ENCODE peak calls at places on chromosomes 4 and X, in five cellular contexts. One of them, this sample, is unnamed.

GRCh38 chr4:124144302-124144701 is 568.2 kb downstream of the ANKRD50 start:
- DNase-seq in fibroblast of pulmonary artery: no peak
- DNase-seq in lower lobe of right lung: no peak
- DNase-seq in psoas muscle: no peak
- DNase-seq in pancreas: no peak
- DNase-seq in this sample: no peak

GRCh38 chrX:119393144-119393543 is 6.0 kb upstream of the SLC25A43 start:
- DNase-seq in fibroblast of pulmonary artery: no peak
- DNase-seq in lower lobe of right lung: no peak
- DNase-seq in psoas muscle: no peak
- DNase-seq in pancreas: no peak
- DNase-seq in this sample: no peak

GRCh38 chrX:98299785-98300184 is 1416.1 kb downstream of the RPA4 start:
- DNase-seq in fibroblast of pulmonary artery: peak
- DNase-seq in lower lobe of right lung: no peak
- DNase-seq in psoas muscle: no peak
- DNase-seq in pancreas: no peak
- DNase-seq in this sample: no peak

GRCh38 chr4:73978886-73979285 is 2.9 kb downstream of the PF4 start:
- DNase-seq in fibroblast of pulmonary artery: peak
- DNase-seq in lower lobe of right lung: no peak
- DNase-seq in psoas muscle: no peak
- DNase-seq in pancreas: no peak
- DNase-seq in this sample: no peak

GRCh38 chr4:164716901-164717300 is 37.0 kb upstream of the SMIM31 start:
- DNase-seq in fibroblast of pulmonary artery: no peak
- DNase-seq in lower lobe of right lung: no peak
- DNase-seq in psoas muscle: no peak
- DNase-seq in pancreas: no peak
- DNase-seq in this sample: no peak

GRCh38 chr4:52372747-52373146 is 286.4 kb downstream of the USP46 start:
- DNase-seq in fibroblast of pulmonary artery: no peak
- DNase-seq in lower lobe of right lung: no peak
- DNase-seq in psoas muscle: no peak
- DNase-seq in pancreas: no peak
- DNase-seq in this sample: no peak

GRCh38 chr4:26000274-26000950 is 86.4 kb downstream of the SMIM20 start:
- DNase-seq in fibroblast of pulmonary artery: no peak
- DNase-seq in lower lobe of right lung: no peak
- DNase-seq in psoas muscle: no peak
- DNase-seq in pancreas: no peak
- DNase-seq in this sample: no peak

GRCh38 chrX:9614016-9614415 is 149.2 kb downstream of the TBL1X start:
- DNase-seq in fibroblast of pulmonary artery: peak
- DNase-seq in lower lobe of right lung: no peak
- DNase-seq in psoas muscle: no peak
- DNase-seq in pancreas: no peak
- DNase-seq in this sample: no peak

GRCh38 chr4:100742045-100742444 is 224.2 kb upstream of the EMCN start:
- DNase-seq in fibroblast of pulmonary artery: peak
- DNase-seq in lower lobe of right lung: no peak
- DNase-seq in psoas muscle: no peak
- DNase-seq in pancreas: no peak
- DNase-seq in this sample: no peak

GRCh38 chr4:116638592-116638991 is 446.8 kb downstream of the TRAM1L1 start:
- DNase-seq in fibroblast of pulmonary artery: no peak
- DNase-seq in lower lobe of right lung: no peak
- DNase-seq in psoas muscle: no peak
- DNase-seq in pancreas: no peak
- DNase-seq in this sample: no peak

GRCh38 chr4:19195696-19196095 is 1056.0 kb upstream of the SLIT2 start:
- DNase-seq in fibroblast of pulmonary artery: no peak
- DNase-seq in lower lobe of right lung: no peak
- DNase-seq in psoas muscle: no peak
- DNase-seq in pancreas: no peak
- DNase-seq in this sample: no peak

GRCh38 chr4:74292111-74292870 is 16.0 kb upstream of the EPGN start:
- DNase-seq in fibroblast of pulmonary artery: no peak
- DNase-seq in lower lobe of right lung: no peak
- DNase-seq in psoas muscle: no peak
- DNase-seq in pancreas: no peak
- DNase-seq in this sample: no peak

GRCh38 chr4:140005699-140006098 is 148.3 kb downstream of the MAML3 start:
- DNase-seq in fibroblast of pulmonary artery: no peak
- DNase-seq in lower lobe of right lung: no peak
- DNase-seq in psoas muscle: no peak
- DNase-seq in pancreas: no peak
- DNase-seq in this sample: no peak

GRCh38 chr4:11625206-11625605 is 196.5 kb upstream of the HS3ST1 start:
- DNase-seq in fibroblast of pulmonary artery: no peak
- DNase-seq in lower lobe of right lung: no peak
- DNase-seq in psoas muscle: no peak
- DNase-seq in pancreas: no peak
- DNase-seq in this sample: no peak

GRCh38 chrX:67619253-67619652 is 75.4 kb downstream of the AR start:
- DNase-seq in fibroblast of pulmonary artery: peak
- DNase-seq in lower lobe of right lung: no peak
- DNase-seq in psoas muscle: no peak
- DNase-seq in pancreas: no peak
- DNase-seq in this sample: no peak

GRCh38 chr4:6478546-6479220 is 6.3 kb upstream of the PPP2R2C start:
- DNase-seq in fibroblast of pulmonary artery: no peak
- DNase-seq in lower lobe of right lung: no peak
- DNase-seq in psoas muscle: no peak
- DNase-seq in pancreas: no peak
- DNase-seq in this sample: no peak

GRCh38 chr4:151957163-151957562 is 196.4 kb upstream of the GATB start:
- DNase-seq in fibroblast of pulmonary artery: no peak
- DNase-seq in lower lobe of right lung: no peak
- DNase-seq in psoas muscle: no peak
- DNase-seq in pancreas: no peak
- DNase-seq in this sample: no peak

GRCh38 chrX:129777218-129777768 is 2.5 kb upstream of the SASH3 start:
- DNase-seq in fibroblast of pulmonary artery: no peak
- DNase-seq in lower lobe of right lung: peak
- DNase-seq in psoas muscle: peak
- DNase-seq in pancreas: no peak
- DNase-seq in this sample: peak

GRCh38 chrX:68894513-68895338 is 65.9 kb downstream of the EFNB1 start:
- DNase-seq in fibroblast of pulmonary artery: peak
- DNase-seq in lower lobe of right lung: peak
- DNase-seq in psoas muscle: peak
- DNase-seq in pancreas: peak
- DNase-seq in this sample: peak

GRCh38 chr4:118826723-118827444 is 9.0 kb downstream of the SEC24D start:
- DNase-seq in fibroblast of pulmonary artery: no peak
- DNase-seq in lower lobe of right lung: no peak
- DNase-seq in psoas muscle: no peak
- DNase-seq in pancreas: no peak
- DNase-seq in this sample: no peak

GRCh38 chr4:176099314-176099713 is 33.7 kb downstream of the WDR17 start:
- DNase-seq in fibroblast of pulmonary artery: no peak
- DNase-seq in lower lobe of right lung: no peak
- DNase-seq in psoas muscle: no peak
- DNase-seq in pancreas: no peak
- DNase-seq in this sample: no peak

GRCh38 chr4:45155081-45155777 is 428.9 kb upstream of the GNPDA2 start:
- DNase-seq in fibroblast of pulmonary artery: peak
- DNase-seq in lower lobe of right lung: no peak
- DNase-seq in psoas muscle: no peak
- DNase-seq in pancreas: no peak
- DNase-seq in this sample: no peak

GRCh38 chr4:118337954-118338353 is 14.8 kb downstream of the PRSS12 start:
- DNase-seq in fibroblast of pulmonary artery: no peak
- DNase-seq in lower lobe of right lung: no peak
- DNase-seq in psoas muscle: no peak
- DNase-seq in pancreas: no peak
- DNase-seq in this sample: no peak

GRCh38 chr4:149584703-149585102 is 230.9 kb downstream of the IQCM start:
- DNase-seq in fibroblast of pulmonary artery: no peak
- DNase-seq in lower lobe of right lung: no peak
- DNase-seq in psoas muscle: no peak
- DNase-seq in pancreas: no peak
- DNase-seq in this sample: no peak

GRCh38 chr4:152729466-152729865 is 49.7 kb upstream of the TMEM154 start:
- DNase-seq in fibroblast of pulmonary artery: peak
- DNase-seq in lower lobe of right lung: no peak
- DNase-seq in psoas muscle: no peak
- DNase-seq in pancreas: no peak
- DNase-seq in this sample: no peak

GRCh38 chr4:159188646-159189045 is 85.8 kb downstream of the RAPGEF2 start:
- DNase-seq in fibroblast of pulmonary artery: no peak
- DNase-seq in lower lobe of right lung: no peak
- DNase-seq in psoas muscle: no peak
- DNase-seq in pancreas: no peak
- DNase-seq in this sample: no peak

GRCh38 chr4:71456841-71457240 is 118.0 kb downstream of the SLC4A4 start:
- DNase-seq in fibroblast of pulmonary artery: peak
- DNase-seq in lower lobe of right lung: no peak
- DNase-seq in psoas muscle: no peak
- DNase-seq in pancreas: no peak
- DNase-seq in this sample: no peak

DNA sequence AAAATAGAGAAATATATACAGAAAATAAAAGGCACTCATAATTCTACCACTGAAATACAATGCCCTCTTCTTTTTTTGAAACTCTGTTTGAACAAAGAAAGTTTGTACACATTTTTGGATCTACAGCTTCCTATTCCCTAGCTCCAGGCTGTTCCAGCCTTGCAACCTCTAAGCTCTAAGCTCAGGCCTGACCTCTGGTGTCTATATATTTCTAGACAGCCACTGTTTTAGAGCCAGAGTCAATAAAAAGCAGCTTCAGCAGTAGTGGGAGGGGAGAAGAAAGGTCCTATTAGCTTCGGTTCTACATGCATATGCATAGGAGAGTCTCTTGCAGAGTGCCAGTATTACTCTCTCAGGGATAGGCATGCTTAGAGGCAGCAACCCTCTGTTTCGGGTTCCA is 39.7 kb downstream of the CLDN2 start:
- DNase-seq in fibroblast of pulmonary artery: peak
- DNase-seq in lower lobe of right lung: no peak
- DNase-seq in psoas muscle: no peak
- DNase-seq in pancreas: no peak
- DNase-seq in this sample: no peak
- TF ChIP-seq CTCF in fibroblast of pulmonary artery: peak
- TF ChIP-seq CTCF in lower lobe of right lung: no peak
- TF ChIP-seq CTCF in psoas muscle: no peak
- TF ChIP-seq CTCF in pancreas: no peak
- TF ChIP-seq CTCF in this sample: no peak

DNA sequence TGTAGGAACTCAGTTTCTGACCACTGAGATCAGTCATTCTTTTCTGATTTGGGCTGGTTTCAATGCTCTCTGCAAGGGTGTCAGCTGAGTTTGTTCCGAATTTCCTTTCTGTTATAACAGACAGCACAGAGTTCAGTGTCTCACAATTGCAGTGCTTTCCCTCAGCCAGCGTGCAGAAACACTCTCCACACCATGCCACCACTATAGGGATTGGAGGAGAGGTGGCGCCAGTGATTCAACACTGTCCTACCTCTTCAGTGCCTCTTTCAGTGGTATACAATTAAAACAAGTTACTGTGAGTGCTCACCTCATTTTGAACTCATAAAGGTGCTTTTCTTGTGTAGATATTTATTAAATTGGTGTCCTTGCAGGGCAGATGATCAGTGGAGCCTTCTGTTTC is 413.2 kb upstream of the CXorf51B start:
- DNase-seq in fibroblast of pulmonary artery: no peak
- DNase-seq in lower lobe of right lung: no peak
- DNase-seq in psoas muscle: no peak
- DNase-seq in pancreas: no peak
- DNase-seq in this sample: no peak
- TF ChIP-seq CTCF in fibroblast of pulmonary artery: no peak
- TF ChIP-seq CTCF in lower lobe of right lung: no peak
- TF ChIP-seq CTCF in psoas muscle: no peak
- TF ChIP-seq CTCF in pancreas: no peak
- TF ChIP-seq CTCF in this sample: no peak

DNA sequence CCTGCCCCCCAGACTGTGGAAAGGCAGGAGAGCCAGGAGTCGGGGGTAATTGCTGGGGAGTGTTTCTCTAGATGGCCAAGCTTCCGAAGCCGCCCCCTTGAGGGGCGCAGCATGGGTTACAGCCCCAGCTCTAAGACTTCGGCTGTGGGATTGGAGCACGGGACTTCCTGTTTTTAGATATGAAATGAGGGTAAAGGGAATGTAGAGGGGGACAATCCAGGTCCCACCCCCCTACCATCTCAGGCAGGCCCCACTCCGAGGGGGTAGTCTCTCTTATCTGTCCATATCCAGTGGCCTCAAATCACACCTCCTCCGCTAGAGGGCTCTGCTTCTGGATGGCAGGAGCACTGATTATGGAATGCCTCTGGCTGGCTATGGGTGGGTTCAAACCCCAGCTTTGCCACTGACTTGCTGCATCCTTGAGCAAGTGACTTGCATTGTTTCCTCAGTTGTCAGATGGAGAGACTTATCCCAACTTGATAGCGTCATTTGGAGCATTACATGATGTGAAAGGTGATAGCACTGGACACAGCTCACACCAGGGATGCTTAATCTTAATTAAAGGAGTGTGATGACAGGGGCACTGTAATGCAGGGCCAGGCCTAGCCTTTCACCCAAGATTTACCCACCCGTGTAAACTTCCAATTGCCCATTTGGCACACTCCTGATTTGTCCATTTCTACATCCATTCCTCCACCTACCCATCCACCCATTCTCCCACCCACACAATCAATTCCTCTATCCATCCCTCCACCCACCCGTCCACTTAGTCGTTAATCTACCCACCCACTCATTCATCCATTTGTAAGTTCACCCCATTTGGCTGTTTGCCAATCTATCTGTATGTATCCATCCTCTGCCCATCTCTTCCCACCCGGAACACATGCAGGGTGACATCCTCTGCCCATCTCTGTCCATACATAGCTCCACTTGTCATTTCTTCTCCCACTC is 845 bp upstream of the KCND1 start:
- DNase-seq in fibroblast of pulmonary artery: peak
- DNase-seq in lower lobe of right lung: no peak
- DNase-seq in psoas muscle: peak
- DNase-seq in pancreas: peak
- DNase-seq in this sample: peak
- TF ChIP-seq CTCF in fibroblast of pulmonary artery: peak
- TF ChIP-seq CTCF in lower lobe of right lung: peak
- TF ChIP-seq CTCF in psoas muscle: peak
- TF ChIP-seq CTCF in pancreas: peak
- TF ChIP-seq CTCF in this sample: peak

GRCh38 chr4:75432683-75433082 is 81.5 kb downstream of the RCHY1 start:
- DNase-seq in fibroblast of pulmonary artery: peak
- DNase-seq in lower lobe of right lung: no peak
- DNase-seq in psoas muscle: no peak
- DNase-seq in pancreas: no peak
- DNase-seq in this sample: no peak
- TF ChIP-seq CTCF in fibroblast of pulmonary artery: peak
- TF ChIP-seq CTCF in lower lobe of right lung: no peak
- TF ChIP-seq CTCF in psoas muscle: no peak
- TF ChIP-seq CTCF in pancreas: no peak
- TF ChIP-seq CTCF in this sample: no peak

This sample was measured in mucosa of descending colon.